ENCODE peak calls at places on chromosomes 7 and 10, in five cellular contexts. T is fibroblast of the conjunctiva, H is PC-3, Y is fibroblast of lung, V is skeletal muscle cell. G is an unnamed sample.

GRCh38 chr10:88243847-88244730 is 339.0 kb downstream of the RNLS start:
- DNase-seq in T (no peak), H (no peak), Y (peak; percentile 81), V (peak; percentile 25), G (no peak)

GRCh38 chr7:2451171-2452073 is 24.8 kb downstream of the GRIFIN start:
- DNase-seq in T (peak; percentile 36), H (peak; percentile 82), Y (peak; percentile 54), V (peak; percentile 14), G (peak; percentile 88)

GRCh38 chr10:6083523-6084475 is 5.0 kb upstream of the RBM17 start:
- DNase-seq in T (no peak), H (no peak), Y (peak; percentile 70), V (peak; percentile 17), G (no peak)

GRCh38 chr10:49080071-49080470 is 35.3 kb downstream of the VSTM4 start:
- DNase-seq in T (peak; percentile 56), H (no peak), Y (peak; percentile 51), V (peak; percentile 36), G (no peak)

GRCh38 chr10:43199684-43200537 is 61.7 kb downstream of the CSGALNACT2 start:
- DNase-seq in T (no peak), H (no peak), Y (no peak), V (no peak), G (peak; percentile 63)

GRCh38 chr10:11697718-11698527 is 44.3 kb upstream of the ECHDC3 start:
- DNase-seq in T (no peak), H (peak; percentile 5), Y (no peak), V (no peak), G (no peak)

GRCh38 chr7:43141091-43141490 is 28.6 kb downstream of the HECW1 start:
- DNase-seq in T (no peak), H (no peak), Y (peak; percentile 46), V (no peak), G (no peak)

GRCh38 chr10:44405038-44405437 is 20.1 kb upstream of the CXCL12 start:
- DNase-seq in T (no peak), H (no peak), Y (no peak), V (no peak), G (no peak)

GRCh38 chr7:125934965-125935364 is 1005.3 kb upstream of the POT1 start:
- DNase-seq in T (no peak), H (no peak), Y (peak; percentile 3), V (no peak), G (no peak)

GRCh38 chr10:125023269-125023668 is 81.3 kb downstream of the ZRANB1 start:
- DNase-seq in T (no peak), H (no peak), Y (no peak), V (no peak), G (no peak)